ENCODE peak calls at places on chromosomes 1 and 21, in seven cellular contexts. E is naive B cell, B is SHP77, N is NCI-H146, H is T-helper 1 cell, U is mucosa of gallbladder, P is small intestine. W is an unnamed sample.

GRCh38 chr21:25916226-25916625 is 181.5 kb downstream of the GABPA start:
- DNase-seq in E (no peak), B (no peak), N (no peak), H (no peak), U (no peak), P (no peak), W (no peak)

GRCh38 chr1:27595597-27595996 is 8.3 kb downstream of the AHDC1 start:
- DNase-seq in E (no peak), B (no peak), N (no peak), H (no peak), U (no peak), P (no peak), W (no peak)

GRCh38 chr1:158654570-158654969 is 31.9 kb downstream of the SPTA1 start:
- DNase-seq in E (no peak), B (peak), N (no peak), H (no peak), U (no peak), P (no peak), W (no peak)

GRCh38 chr1:98388431-98388830 is 273.1 kb upstream of the SNX7 start:
- DNase-seq in E (no peak), B (no peak), N (no peak), H (no peak), U (peak), P (peak), W (peak)

GRCh38 chr1:16212251-16212961 is at the start of gene ARHGEF19:
- DNase-seq in E (no peak), B (no peak), N (peak), H (no peak), U (no peak), P (peak), W (no peak)

GRCh38 chr1:230105754-230106625 is 39.0 kb downstream of the GALNT2 start:
- DNase-seq in E (no peak), B (no peak), N (no peak), H (no peak), U (peak), P (peak), W (peak)

GRCh38 chr1:143699731-143700130 is 272.1 kb downstream of the FAM72C start:
- DNase-seq in E (no peak), B (no peak), N (no peak), H (no peak), U (no peak), P (no peak), W (no peak)

GRCh38 chr1:20265243-20265642 is 25.4 kb upstream of the VWA5B1 start:
- DNase-seq in E (no peak), B (no peak), N (no peak), H (no peak), U (no peak), P (peak), W (no peak)

GRCh38 chr1:167676205-167676915 is 45.4 kb upstream of the MPZL1 start:
- DNase-seq in E (no peak), B (no peak), N (no peak), H (no peak), U (no peak), P (peak), W (no peak)

GRCh38 chr1:206094024-206094423 is 23.2 kb downstream of the AVPR1B start:
- DNase-seq in E (no peak), B (no peak), N (peak), H (no peak), U (no peak), P (no peak), W (no peak)

GRCh38 chr21:32914424-32915070 is 111.2 kb upstream of the OLIG2 start:
- DNase-seq in E (no peak), B (no peak), N (no peak), H (no peak), U (no peak), P (no peak), W (no peak)

GRCh38 chr1:160007577-160008200 is 24.1 kb downstream of the PIGM start:
- DNase-seq in E (peak), B (peak), N (peak), H (no peak), U (no peak), P (peak), W (peak)

GRCh38 chr21:39004776-39005605 is 178.3 kb downstream of the PSMG1 start:
- DNase-seq in E (no peak), B (no peak), N (peak), H (no peak), U (peak), P (no peak), W (peak)

GRCh38 chr1:77322061-77322900 is 40.5 kb downstream of the AK5 start:
- DNase-seq in E (no peak), B (no peak), N (peak), H (no peak), U (peak), P (no peak), W (peak)

GRCh38 chr1:204445860-204446412 is 34.3 kb upstream of the PPP1R15B start:
- DNase-seq in E (no peak), B (peak), N (peak), H (peak), U (no peak), P (peak), W (peak)

GRCh38 chr1:15345711-15346355 is 63.9 kb upstream of the EFHD2 start:
- DNase-seq in E (no peak), B (no peak), N (no peak), H (peak), U (peak), P (peak), W (no peak)

GRCh38 chr1:119516680-119517079 is 9.7 kb downstream of the HSD3B1 start:
- DNase-seq in E (no peak), B (peak), N (no peak), H (no peak), U (no peak), P (no peak), W (no peak)

GRCh38 chr1:8763888-8764287 is 53.6 kb downstream of the RERE start:
- DNase-seq in E (peak), B (no peak), N (no peak), H (no peak), U (no peak), P (no peak), W (no peak)

GRCh38 chr1:115643219-115643618 is 1.4 kb downstream of the VANGL1 start:
- DNase-seq in E (no peak), B (no peak), N (peak), H (no peak), U (no peak), P (no peak), W (no peak)

GRCh38 chr1:177780096-177780700 is 189.7 kb downstream of the SEC16B start:
- DNase-seq in E (no peak), B (peak), N (peak), H (no peak), U (no peak), P (peak), W (peak)

GRCh38 chr1:206896261-206896660 is 982 bp upstream of the IL24 start:
- DNase-seq in E (no peak), B (no peak), N (no peak), H (no peak), U (no peak), P (no peak), W (no peak)

GRCh38 chr1:54137532-54138061 is 15.2 kb downstream of the CDCP2 start:
- DNase-seq in E (no peak), B (no peak), N (no peak), H (no peak), U (no peak), P (no peak), W (peak)

GRCh38 chr1:156648951-156649350 is 7.0 kb downstream of the BCAN start:
- DNase-seq in E (no peak), B (no peak), N (peak), H (no peak), U (no peak), P (no peak), W (no peak)

GRCh38 chr1:235221653-235222052 is 60.6 kb upstream of the RBM34 start:
- DNase-seq in E (no peak), B (no peak), N (no peak), H (no peak), U (no peak), P (no peak), W (no peak)

GRCh38 chr1:60655799-60656355 is 426.5 kb upstream of the NFIA start:
- DNase-seq in E (no peak), B (no peak), N (peak), H (no peak), U (no peak), P (no peak), W (no peak)

GRCh38 chr21:34914239-34914638 is 134.9 kb downstream of the RUNX1 start:
- DNase-seq in E (no peak), B (no peak), N (no peak), H (no peak), U (no peak), P (no peak), W (no peak)

GRCh38 chr1:64839732-64840405 is 95.0 kb downstream of the RAVER2 start:
- DNase-seq in E (no peak), B (no peak), N (no peak), H (no peak), U (no peak), P (no peak), W (no peak)

GRCh38 chr1:90707363-90707710 is 9.8 kb downstream of the BARHL2 start:
- DNase-seq in E (no peak), B (no peak), N (peak), H (no peak), U (peak), P (peak), W (peak)

GRCh38 chr1:67997746-67998145 is 52.7 kb downstream of the DIRAS3 start:
- DNase-seq in E (no peak), B (no peak), N (no peak), H (no peak), U (no peak), P (no peak), W (no peak)

GRCh38 chr1:86151427-86151826 is 5.1 kb downstream of the COL24A1 start:
- DNase-seq in E (no peak), B (no peak), N (no peak), H (no peak), U (no peak), P (no peak), W (peak)

GRCh38 chr1:230191839-230192238 is 124.8 kb downstream of the GALNT2 start:
- DNase-seq in E (no peak), B (no peak), N (no peak), H (no peak), U (no peak), P (no peak), W (no peak)

GRCh38 chr1:178632619-178633018 is 92.4 kb upstream of the RALGPS2 start:
- DNase-seq in E (no peak), B (no peak), N (no peak), H (no peak), U (no peak), P (no peak), W (peak)

W was measured in AG08395.